ENCODE peak calls at places on chromosome 21, in five cellular contexts. X is K562, G is GM13977, K is LoVo, U is T-cell. O is an unnamed sample.
A peak's percentile ranks its signal among the peaks of the same experiment; 100 is the strongest.

GRCh38 chr21:38083534-38083933 is 167.3 kb upstream of the KCNJ6 start:
- DNase-seq in X (no peak), K (no peak), U (no peak), G (no peak), O (no peak)

GRCh38 chr21:35641271-35642016 is 418.9 kb downstream of the SETD4 start:
- DNase-seq in G (no peak), X (no peak), K (no peak), U (no peak), O (no peak)

GRCh38 chr21:39451332-39452206 is at the start of gene SH3BGR:
- DNase-seq in K (no peak), U (no peak), G (no peak), X (peak; percentile 88), O (no peak)

GRCh38 chr21:44375686-44376320 is 22.4 kb downstream of the TRPM2 start:
- DNase-seq in K (no peak), G (no peak), X (no peak), U (no peak), O (no peak)

GRCh38 chr21:42032266-42032665 is 22.1 kb upstream of the ZBTB21 start:
- DNase-seq in X (no peak), K (no peak), U (no peak), G (no peak), O (no peak)

GRCh38 chr21:25859264-25859931 is 124.6 kb downstream of the GABPA start:
- DNase-seq in X (no peak), G (no peak), U (no peak), K (no peak), O (no peak)

GRCh38 chr21:15221799-15222386 is 157.1 kb upstream of the NRIP1 start:
- DNase-seq in G (no peak), K (no peak), U (no peak), X (no peak), O (no peak)

GRCh38 chr21:17250651-17251294 is 262.1 kb upstream of the CXADR start:
- DNase-seq in X (no peak), U (no peak), G (no peak), K (no peak), O (no peak)

GRCh38 chr21:45698493-45698947 is 55.0 kb downstream of the PCBP3 start:
- DNase-seq in K (peak; percentile 28), U (no peak), X (no peak), G (no peak), O (no peak)

GRCh38 chr21:16279658-16280581 is 550.1 kb downstream of the USP25 start:
- DNase-seq in U (no peak), K (no peak), G (no peak), X (no peak), O (no peak)

GRCh38 chr21:24395320-24395933 is 1211.9 kb downstream of the MRPL39 start:
- DNase-seq in X (no peak), K (no peak), G (no peak), U (no peak), O (no peak)

GRCh38 chr21:17441370-17441769 is 71.5 kb upstream of the CXADR start:
- DNase-seq in G (no peak), X (no peak), K (peak; percentile 41), U (no peak), O (no peak)

GRCh38 chr21:17463441-17463840 is 49.4 kb upstream of the CXADR start:
- DNase-seq in K (peak; percentile 40), X (no peak), G (no peak), U (no peak), O (no peak)

GRCh38 chr21:38820471-38821239 is 14.9 kb downstream of the ETS2 start:
- DNase-seq in U (no peak), X (no peak), K (no peak), G (no peak), O (peak; percentile 46)

O was measured in CMK.